ENCODE peak calls at places on chromosomes 3 and 15, in five cellular contexts. R is NCI-H146, P is M059J, D is GM20000, N is neuronal stem cell. E is an unnamed sample.

GRCh38 chr3:146072824-146073223 is 88.2 kb downstream of the PLOD2 start:
- DNase-seq in R (no peak), P (peak; percentile 31), D (no peak), N (no peak), E (no peak)

GRCh38 chr15:27833974-27834373 is 265.1 kb downstream of the OCA2 start:
- DNase-seq in R (no peak), P (no peak), D (no peak), N (no peak), E (no peak)

GRCh38 chr3:185071401-185071800 is 81.5 kb downstream of the C3orf70 start:
- DNase-seq in R (no peak), P (no peak), D (no peak), N (no peak), E (no peak)

GRCh38 chr3:10870296-10870695 is 54.3 kb downstream of the SLC6A11 start:
- DNase-seq in R (no peak), P (no peak), D (no peak), N (no peak), E (no peak)

GRCh38 chr3:39110041-39110639 is 2.7 kb downstream of the TTC21A start:
- DNase-seq in R (no peak), P (no peak), D (no peak), N (no peak), E (no peak)

GRCh38 chr3:106247902-106248684 is 379.3 kb upstream of the CBLB start:
- DNase-seq in R (no peak), P (no peak), D (no peak), N (no peak), E (no peak)

GRCh38 chr3:43766672-43767465 is 76.1 kb downstream of the ABHD5 start:
- DNase-seq in R (no peak), P (peak; percentile 83), D (no peak), N (no peak), E (no peak)

GRCh38 chr15:33608714-33609113 is 297.9 kb downstream of the RYR3 start:
- DNase-seq in R (no peak), P (peak; percentile 8), D (no peak), N (no peak), E (no peak)

GRCh38 chr3:71146673-71147072 is 436.9 kb downstream of the FOXP1 start:
- DNase-seq in R (no peak), P (no peak), D (no peak), N (no peak), E (no peak)

GRCh38 chr3:52359116-52359855 is 43.2 kb downstream of the DNAH1 start:
- DNase-seq in R (no peak), P (no peak), D (no peak), N (no peak), E (no peak)

GRCh38 chr15:42082141-42082540 is 12.2 kb downstream of the PLA2G4D start:
- DNase-seq in R (no peak), P (no peak), D (no peak), N (no peak), E (no peak)

GRCh38 chr3:171516765-171517164 is 56.6 kb upstream of the TNIK start:
- DNase-seq in R (no peak), P (peak; percentile 13), D (no peak), N (no peak), E (no peak)

GRCh38 chr15:101128696-101129095 is 123.2 kb downstream of the CHSY1 start:
- DNase-seq in R (no peak), P (no peak), D (no peak), N (no peak), E (no peak)

GRCh38 chr3:122868322-122868721 is 73.5 kb downstream of the SLC49A4 start:
- DNase-seq in R (no peak), P (no peak), D (no peak), N (no peak), E (no peak)

GRCh38 chr15:57091626-57092025 is 173.2 kb downstream of the TCF12 start:
- DNase-seq in R (no peak), P (no peak), D (no peak), N (no peak), E (no peak)

GRCh38 chr15:69921626-69922624 is 175.8 kb downstream of the TLE3 start:
- DNase-seq in R (no peak), P (no peak), D (peak; percentile 51), N (no peak), E (peak; percentile 62)

GRCh38 chr15:92839696-92840095 is 60.4 kb upstream of the CHD2 start:
- DNase-seq in R (peak; percentile 89), P (no peak), D (peak; percentile 41), N (no peak), E (peak; percentile 50)

GRCh38 chr3:194521514-194522260 is 34.9 kb upstream of the ATP13A3 start:
- DNase-seq in R (no peak), P (peak; percentile 71), D (no peak), N (no peak), E (no peak)

GRCh38 chr3:194133661-194134230 is 2.2 kb upstream of the HES1 start:
- DNase-seq in R (peak; percentile 83), P (peak; percentile 63), D (no peak), N (peak; percentile 51), E (no peak)

GRCh38 chr3:5226783-5227182 is 39.3 kb downstream of the EDEM1 start:
- DNase-seq in R (no peak), P (peak; percentile 24), D (peak; percentile 42), N (no peak), E (peak; percentile 35)

GRCh38 chr3:139935866-139936817 is 1.2 kb downstream of the CLSTN2 start:
- DNase-seq in R (peak; percentile 86), P (peak; percentile 44), D (no peak), N (peak; percentile 30), E (peak; percentile 16)

GRCh38 chr3:129549006-129549800 is 6.2 kb downstream of the H1-8 start:
- DNase-seq in R (no peak), P (peak; percentile 92), D (no peak), N (no peak), E (no peak)

GRCh38 chr3:39202094-39202493 is 9.7 kb upstream of the XIRP1 start:
- DNase-seq in R (no peak), P (no peak), D (no peak), N (no peak), E (no peak)

GRCh38 chr15:93823971-93824866 is 407.1 kb upstream of the MCTP2 start:
- DNase-seq in R (no peak), P (no peak), D (no peak), N (no peak), E (no peak)

GRCh38 chr3:195035345-195036202 is 235.4 kb downstream of the XXYLT1 start:
- DNase-seq in R (no peak), P (no peak), D (no peak), N (no peak), E (no peak)

GRCh38 chr3:129934234-129935123 is 40.0 kb upstream of the TRH start:
- DNase-seq in R (peak; percentile 45), P (peak; percentile 32), D (peak; percentile 56), N (peak; percentile 57), E (peak; percentile 59)

GRCh38 chr3:126110431-126111125 is 26.7 kb upstream of the SLC41A3 start:
- DNase-seq in R (no peak), P (no peak), D (no peak), N (no peak), E (no peak)

GRCh38 chr3:164208026-164208425 is 870.3 kb downstream of the SI start:
- DNase-seq in R (no peak), P (peak; percentile 2), D (no peak), N (no peak), E (no peak)

GRCh38 chr15:74133071-74133702 is 2.8 kb downstream of the ISLR2 start:
- DNase-seq in R (no peak), P (no peak), D (peak; percentile 55), N (no peak), E (no peak)

GRCh38 chr3:69569520-69569919 is 169.7 kb upstream of the MITF start:
- DNase-seq in R (no peak), P (no peak), D (no peak), N (no peak), E (no peak)

GRCh38 chr3:42804831-42805821 is 836 bp upstream of the HIGD1A start:
- DNase-seq in R (peak; percentile 13), P (no peak), D (no peak), N (peak; percentile 35), E (no peak)

GRCh38 chr15:49696441-49696840 is 75.6 kb downstream of the DTWD1 start:
- DNase-seq in R (no peak), P (no peak), D (no peak), N (no peak), E (no peak)